ENCODE peak calls at places on chromosome 3, in four cellular contexts. O is K562, Z is uterus, B is fibroblast of lung. I is an unnamed sample.

GRCh38 chr3:128133273-128133883 is 9.8 kb upstream of the RUVBL1 start:
- DNase-seq in O (no peak), Z (no peak), B (peak; percentile 75), I (peak; percentile 59)

GRCh38 chr3:100761211-100761921 is 52.1 kb downstream of the TFG start:
- DNase-seq in O (no peak), Z (no peak), B (no peak), I (peak; percentile 53)

GRCh38 chr3:161221881-161222600 is 930 bp downstream of the NMD3 start:
- DNase-seq in O (no peak), Z (no peak), B (peak; percentile 42), I (no peak)

GRCh38 chr3:126104028-126104635 is 20.2 kb upstream of the SLC41A3 start:
- DNase-seq in O (no peak), Z (no peak), B (no peak), I (no peak)

GRCh38 chr3:56363720-56364119 is 104.5 kb downstream of the ERC2 start:
- DNase-seq in O (no peak), Z (no peak), B (no peak), I (no peak)

GRCh38 chr3:31184257-31185003 is 290.0 kb upstream of the GADL1 start:
- DNase-seq in O (no peak), Z (no peak), B (no peak), I (no peak)

GRCh38 chr3:124107491-124107890 is 115.6 kb upstream of the ROPN1 start:
- DNase-seq in O (no peak), Z (no peak), B (no peak), I (no peak)

GRCh38 chr3:193714523-193715137 is 121.6 kb downstream of the OPA1 start:
- DNase-seq in O (no peak), Z (no peak), B (no peak), I (no peak)

GRCh38 chr3:34207826-34208225 is 409.4 kb downstream of the PDCD6IP start:
- DNase-seq in O (no peak), Z (no peak), B (no peak), I (no peak)

GRCh38 chr3:63961891-63962290 is 49.7 kb upstream of the SCAANT1 start:
- DNase-seq in O (peak; percentile 52), Z (no peak), B (peak; percentile 68), I (no peak)

GRCh38 chr3:156818890-156819289 is 7.3 kb upstream of the LEKR1 start:
- DNase-seq in O (no peak), Z (no peak), B (peak; percentile 33), I (no peak)

GRCh38 chr3:115072265-115073008 is 74.7 kb downstream of the ZBTB20 start:
- DNase-seq in O (no peak), Z (no peak), B (peak; percentile 26), I (no peak)

GRCh38 chr3:40920041-40920440 is 279.3 kb upstream of the CTNNB1 start:
- DNase-seq in O (no peak), Z (no peak), B (no peak), I (no peak)

GRCh38 chr3:134496481-134497071 is 10.7 kb downstream of the CEP63 start:
- DNase-seq in O (peak; percentile 67), Z (no peak), B (no peak), I (no peak)

GRCh38 chr3:17430574-17430973 is 311.9 kb downstream of the TBC1D5 start:
- DNase-seq in O (no peak), Z (no peak), B (peak; percentile 21), I (no peak)

GRCh38 chr3:17431004-17431403 is 311.4 kb downstream of the TBC1D5 start:
- DNase-seq in O (no peak), Z (no peak), B (peak; percentile 67), I (no peak)

GRCh38 chr3:17432237-17432636 is 310.2 kb downstream of the TBC1D5 start:
- DNase-seq in O (no peak), Z (no peak), B (peak; percentile 27), I (no peak)

GRCh38 chr3:17431477-17432045 is 310.9 kb downstream of the TBC1D5 start:
- DNase-seq in O (no peak), Z (no peak), B (peak; percentile 14), I (no peak)

GRCh38 chr3:17433866-17434265 is 308.6 kb downstream of the TBC1D5 start:
- DNase-seq in O (no peak), Z (no peak), B (no peak), I (no peak)
- TF ChIP-seq CTCF in O (no peak), Z (no peak), B (no peak), I (no peak)

DNA sequence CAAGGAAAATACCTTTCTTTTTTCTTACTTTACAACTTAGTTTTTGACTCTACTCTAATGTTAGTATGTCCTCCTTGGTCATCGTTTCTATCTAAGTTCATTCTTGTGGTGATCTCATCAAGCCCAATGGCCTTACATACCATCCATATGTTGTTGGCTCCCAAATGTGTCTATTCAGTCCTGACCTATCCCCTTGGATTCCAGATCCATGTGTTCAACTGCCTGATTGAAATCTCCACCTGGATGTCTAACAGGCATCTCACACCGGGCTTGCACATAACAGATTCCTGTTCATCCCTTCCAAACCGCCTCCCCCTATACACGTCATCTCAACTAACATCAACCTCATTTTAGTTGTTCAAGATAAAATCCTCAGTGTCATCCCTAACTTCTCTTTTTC is 382.6 kb downstream of the SOX2 start:
- DNase-seq in O (no peak), Z (no peak), B (no peak), I (no peak)
- H3K27ac ChIP-seq in O (no peak overlapping the region), Z (no peak overlapping the region), B (no peak overlapping the region), I (no peak overlapping the region)

GRCh38 chr3:94304953-94305352 is 242.1 kb downstream of the NSUN3 start:
- DNase-seq in O (no peak), Z (no peak), B (no peak), I (no peak)

GRCh38 chr3:94305835-94306685 is 243.2 kb downstream of the NSUN3 start:
- DNase-seq in O (no peak), Z (no peak), B (no peak), I (no peak)

GRCh38 chr3:94303266-94303665 is 240.4 kb downstream of the NSUN3 start:
- DNase-seq in O (no peak), Z (no peak), B (no peak), I (no peak)

GRCh38 chr3:94301346-94301745 is 238.5 kb downstream of the NSUN3 start:
- DNase-seq in O (no peak), Z (no peak), B (no peak), I (no peak)

GRCh38 chr3:94303897-94304296 is 241.0 kb downstream of the NSUN3 start:
- DNase-seq in O (no peak), Z (no peak), B (peak; percentile 2), I (no peak)
- TF ChIP-seq CTCF in O (no peak), Z (no peak), B (peak; percentile 26), I (no peak)

GRCh38 chr3:51340989-51341636 is 44.0 kb upstream of the MANF start:
- DNase-seq in O (no peak), Z (no peak), B (no peak), I (no peak)

GRCh38 chr3:51336261-51336660 is 48.8 kb upstream of the MANF start:
- DNase-seq in O (no peak), Z (no peak), B (no peak), I (no peak)

GRCh38 chr3:51338632-51339031 is 46.5 kb upstream of the MANF start:
- DNase-seq in O (no peak), Z (no peak), B (no peak), I (peak; percentile 28)

GRCh38 chr3:51340311-51340829 is 44.7 kb upstream of the MANF start:
- DNase-seq in O (no peak), Z (no peak), B (peak; percentile 94), I (no peak)

GRCh38 chr3:51337666-51338065 is 47.4 kb upstream of the MANF start:
- DNase-seq in O (no peak), Z (no peak), B (no peak), I (no peak)
- H3K27ac ChIP-seq in O (no peak overlapping the region), Z (no peak overlapping the region), B (no peak overlapping the region), I (no peak overlapping the region)

GRCh38 chr3:146163584-146163983 is 2.6 kb upstream of the PLOD2 start:
- DNase-seq in O (no peak), Z (no peak), B (peak; percentile 94), I (no peak)
- TF ChIP-seq CTCF in O (no peak), Z (no peak), B (peak; percentile 5), I (no peak)

GRCh38 chr3:76063019-76063418 is 277.7 kb upstream of the ZNF717 start:
- DNase-seq in O (no peak), Z (no peak), B (peak; percentile 93), I (no peak)
- H3K27ac ChIP-seq in O (no peak overlapping the region), Z (no peak overlapping the region), B (no peak overlapping the region), I (peak overlapping the region; percentile 26)